ENCODE peak calls at places on chromosomes 1 and 21, in eight cellular contexts. One of them, this sample, is unnamed.

GRCh38 chr1:35691080-35691479 is 27.6 kb downstream of the C1orf216 start:
- DNase-seq in uterus: no peak
- DNase-seq in GDM1: no peak
- DNase-seq in A673: peak
- DNase-seq in mesendoderm: no peak
- DNase-seq in DMS 273 treated with DMSO at 0.1 percent for 48 hours: no peak
- DNase-seq in left cardiac atrium: no peak
- DNase-seq in epithelial cell of esophagus: no peak
- DNase-seq in this sample: peak

GRCh38 chr1:75708910-75709309 is 15.6 kb upstream of the ACADM start:
- DNase-seq in epithelial cell of esophagus: no peak
- DNase-seq in A673: no peak
- DNase-seq in GDM1: no peak
- DNase-seq in uterus: no peak
- DNase-seq in left cardiac atrium: no peak
- DNase-seq in DMS 273 treated with DMSO at 0.1 percent for 48 hours: no peak
- DNase-seq in mesendoderm: no peak
- DNase-seq in this sample: no peak

GRCh38 chr1:54229281-54229891 is 29.4 kb downstream of the MRPL37 start:
- DNase-seq in epithelial cell of esophagus: peak
- DNase-seq in mesendoderm: peak
- DNase-seq in DMS 273 treated with DMSO at 0.1 percent for 48 hours: no peak
- DNase-seq in left cardiac atrium: no peak
- DNase-seq in GDM1: peak
- DNase-seq in A673: no peak
- DNase-seq in uterus: peak
- DNase-seq in this sample: no peak

GRCh38 chr1:203643213-203644045 is 16.8 kb downstream of the ATP2B4 start:
- DNase-seq in mesendoderm: no peak
- DNase-seq in left cardiac atrium: no peak
- DNase-seq in uterus: no peak
- DNase-seq in A673: no peak
- DNase-seq in epithelial cell of esophagus: peak
- DNase-seq in GDM1: no peak
- DNase-seq in DMS 273 treated with DMSO at 0.1 percent for 48 hours: no peak
- DNase-seq in this sample: no peak

GRCh38 chr1:39205102-39205780 is 746 bp downstream of the MACF1 start:
- DNase-seq in mesendoderm: peak
- DNase-seq in A673: no peak
- DNase-seq in uterus: peak
- DNase-seq in left cardiac atrium: peak
- DNase-seq in DMS 273 treated with DMSO at 0.1 percent for 48 hours: no peak
- DNase-seq in epithelial cell of esophagus: peak
- DNase-seq in GDM1: peak
- DNase-seq in this sample: no peak

GRCh38 chr1:150386546-150387080 is 22.7 kb downstream of the RPRD2 start:
- DNase-seq in GDM1: no peak
- DNase-seq in epithelial cell of esophagus: no peak
- DNase-seq in uterus: no peak
- DNase-seq in mesendoderm: no peak
- DNase-seq in DMS 273 treated with DMSO at 0.1 percent for 48 hours: no peak
- DNase-seq in left cardiac atrium: no peak
- DNase-seq in A673: no peak
- DNase-seq in this sample: no peak

GRCh38 chr1:9449106-9449627 is 90.1 kb upstream of the SLC25A33 start:
- DNase-seq in GDM1: no peak
- DNase-seq in uterus: peak
- DNase-seq in A673: peak
- DNase-seq in left cardiac atrium: no peak
- DNase-seq in epithelial cell of esophagus: no peak
- DNase-seq in mesendoderm: peak
- DNase-seq in DMS 273 treated with DMSO at 0.1 percent for 48 hours: peak
- DNase-seq in this sample: no peak

GRCh38 chr1:109805486-109806180 is 41.9 kb upstream of the EPS8L3 start:
- DNase-seq in DMS 273 treated with DMSO at 0.1 percent for 48 hours: no peak
- DNase-seq in mesendoderm: peak
- DNase-seq in A673: no peak
- DNase-seq in left cardiac atrium: no peak
- DNase-seq in uterus: peak
- DNase-seq in GDM1: no peak
- DNase-seq in epithelial cell of esophagus: no peak
- DNase-seq in this sample: no peak

GRCh38 chr1:79188371-79188770 is 181.8 kb upstream of the ADGRL4 start:
- DNase-seq in mesendoderm: no peak
- DNase-seq in GDM1: no peak
- DNase-seq in A673: peak
- DNase-seq in uterus: no peak
- DNase-seq in epithelial cell of esophagus: peak
- DNase-seq in left cardiac atrium: no peak
- DNase-seq in DMS 273 treated with DMSO at 0.1 percent for 48 hours: no peak
- DNase-seq in this sample: no peak

GRCh38 chr1:234957330-234958065 is 171.1 kb downstream of the TOMM20 start:
- DNase-seq in left cardiac atrium: no peak
- DNase-seq in uterus: peak
- DNase-seq in mesendoderm: peak
- DNase-seq in epithelial cell of esophagus: peak
- DNase-seq in GDM1: no peak
- DNase-seq in A673: no peak
- DNase-seq in DMS 273 treated with DMSO at 0.1 percent for 48 hours: no peak
- DNase-seq in this sample: peak

GRCh38 chr21:28342229-28342810 is 650.4 kb downstream of the LTN1 start:
- DNase-seq in A673: no peak
- DNase-seq in mesendoderm: no peak
- DNase-seq in uterus: no peak
- DNase-seq in GDM1: no peak
- DNase-seq in left cardiac atrium: no peak
- DNase-seq in DMS 273 treated with DMSO at 0.1 percent for 48 hours: no peak
- DNase-seq in epithelial cell of esophagus: no peak
- DNase-seq in this sample: no peak

GRCh38 chr1:241229216-241229615 is 127.8 kb downstream of the RGS7 start:
- DNase-seq in mesendoderm: no peak
- DNase-seq in DMS 273 treated with DMSO at 0.1 percent for 48 hours: no peak
- DNase-seq in left cardiac atrium: no peak
- DNase-seq in A673: no peak
- DNase-seq in uterus: no peak
- DNase-seq in epithelial cell of esophagus: no peak
- DNase-seq in GDM1: no peak
- DNase-seq in this sample: no peak

GRCh38 chr1:208977861-208978260 is 605.7 kb upstream of the CAMK1G start:
- DNase-seq in GDM1: no peak
- DNase-seq in epithelial cell of esophagus: peak
- DNase-seq in left cardiac atrium: no peak
- DNase-seq in DMS 273 treated with DMSO at 0.1 percent for 48 hours: no peak
- DNase-seq in mesendoderm: no peak
- DNase-seq in uterus: no peak
- DNase-seq in A673: no peak
- DNase-seq in this sample: no peak

GRCh38 chr21:46183910-46184624 is at the start of gene SPATC1L:
- DNase-seq in mesendoderm: peak
- DNase-seq in uterus: peak
- DNase-seq in GDM1: peak
- DNase-seq in A673: peak
- DNase-seq in DMS 273 treated with DMSO at 0.1 percent for 48 hours: peak
- DNase-seq in left cardiac atrium: peak
- DNase-seq in epithelial cell of esophagus: peak
- DNase-seq in this sample: peak

GRCh38 chr1:117616967-117617366 is 11.1 kb downstream of the TENT5C start:
- DNase-seq in DMS 273 treated with DMSO at 0.1 percent for 48 hours: no peak
- DNase-seq in A673: no peak
- DNase-seq in mesendoderm: no peak
- DNase-seq in left cardiac atrium: no peak
- DNase-seq in uterus: no peak
- DNase-seq in epithelial cell of esophagus: no peak
- DNase-seq in GDM1: no peak
- DNase-seq in this sample: no peak

GRCh38 chr1:32659581-32659980 is 8.6 kb downstream of the RBBP4 start:
- DNase-seq in epithelial cell of esophagus: no peak
- DNase-seq in mesendoderm: no peak
- DNase-seq in A673: no peak
- DNase-seq in left cardiac atrium: no peak
- DNase-seq in DMS 273 treated with DMSO at 0.1 percent for 48 hours: no peak
- DNase-seq in GDM1: no peak
- DNase-seq in uterus: no peak
- DNase-seq in this sample: no peak

GRCh38 chr1:199096601-199097000 is 457.8 kb downstream of the PTPRC start:
- DNase-seq in mesendoderm: no peak
- DNase-seq in GDM1: no peak
- DNase-seq in DMS 273 treated with DMSO at 0.1 percent for 48 hours: no peak
- DNase-seq in uterus: no peak
- DNase-seq in epithelial cell of esophagus: peak
- DNase-seq in left cardiac atrium: no peak
- DNase-seq in A673: no peak
- DNase-seq in this sample: no peak

GRCh38 chr1:89945852-89946476 is 48.9 kb upstream of the ZNF326 start:
- DNase-seq in DMS 273 treated with DMSO at 0.1 percent for 48 hours: no peak
- DNase-seq in mesendoderm: no peak
- DNase-seq in left cardiac atrium: no peak
- DNase-seq in epithelial cell of esophagus: peak
- DNase-seq in A673: no peak
- DNase-seq in uterus: no peak
- DNase-seq in GDM1: no peak
- DNase-seq in this sample: no peak

GRCh38 chr21:26933448-26933847 is 33.4 kb downstream of the ADAMTS5 start:
- DNase-seq in left cardiac atrium: no peak
- DNase-seq in uterus: no peak
- DNase-seq in A673: no peak
- DNase-seq in epithelial cell of esophagus: no peak
- DNase-seq in mesendoderm: no peak
- DNase-seq in GDM1: no peak
- DNase-seq in DMS 273 treated with DMSO at 0.1 percent for 48 hours: no peak
- DNase-seq in this sample: no peak

GRCh38 chr1:220391426-220391825 is 119.2 kb upstream of the RAB3GAP2 start:
- DNase-seq in DMS 273 treated with DMSO at 0.1 percent for 48 hours: no peak
- DNase-seq in left cardiac atrium: no peak
- DNase-seq in mesendoderm: no peak
- DNase-seq in epithelial cell of esophagus: peak
- DNase-seq in uterus: no peak
- DNase-seq in A673: no peak
- DNase-seq in GDM1: no peak
- DNase-seq in this sample: peak

GRCh38 chr21:29091032-29091431 is 17.6 kb upstream of the CCT8 start:
- DNase-seq in mesendoderm: no peak
- DNase-seq in left cardiac atrium: no peak
- DNase-seq in DMS 273 treated with DMSO at 0.1 percent for 48 hours: no peak
- DNase-seq in GDM1: no peak
- DNase-seq in uterus: no peak
- DNase-seq in A673: no peak
- DNase-seq in epithelial cell of esophagus: peak
- DNase-seq in this sample: no peak

GRCh38 chr1:87279201-87279860 is 49.3 kb upstream of the LMO4 start:
- DNase-seq in left cardiac atrium: peak
- DNase-seq in DMS 273 treated with DMSO at 0.1 percent for 48 hours: no peak
- DNase-seq in A673: peak
- DNase-seq in GDM1: no peak
- DNase-seq in mesendoderm: no peak
- DNase-seq in epithelial cell of esophagus: no peak
- DNase-seq in uterus: no peak
- DNase-seq in this sample: no peak

GRCh38 chr1:54266195-54266594 is 66.2 kb downstream of the MRPL37 start:
- DNase-seq in left cardiac atrium: no peak
- DNase-seq in A673: no peak
- DNase-seq in GDM1: no peak
- DNase-seq in DMS 273 treated with DMSO at 0.1 percent for 48 hours: no peak
- DNase-seq in mesendoderm: no peak
- DNase-seq in uterus: no peak
- DNase-seq in epithelial cell of esophagus: no peak
- DNase-seq in this sample: no peak

GRCh38 chr1:68051475-68051874 is 1.0 kb upstream of the DIRAS3 start:
- DNase-seq in GDM1: no peak
- DNase-seq in uterus: peak
- DNase-seq in left cardiac atrium: peak
- DNase-seq in epithelial cell of esophagus: peak
- DNase-seq in mesendoderm: peak
- DNase-seq in DMS 273 treated with DMSO at 0.1 percent for 48 hours: peak
- DNase-seq in A673: no peak
- DNase-seq in this sample: peak

GRCh38 chr1:205588691-205589445 is 42.9 kb downstream of the ELK4 start:
- DNase-seq in GDM1: peak
- DNase-seq in A673: peak
- DNase-seq in mesendoderm: peak
- DNase-seq in left cardiac atrium: no peak
- DNase-seq in DMS 273 treated with DMSO at 0.1 percent for 48 hours: peak
- DNase-seq in uterus: peak
- DNase-seq in epithelial cell of esophagus: peak
- DNase-seq in this sample: peak

GRCh38 chr1:175478203-175478602 is 265.2 kb downstream of the TNR start:
- DNase-seq in A673: no peak
- DNase-seq in GDM1: no peak
- DNase-seq in uterus: no peak
- DNase-seq in left cardiac atrium: no peak
- DNase-seq in DMS 273 treated with DMSO at 0.1 percent for 48 hours: no peak
- DNase-seq in mesendoderm: no peak
- DNase-seq in epithelial cell of esophagus: no peak
- DNase-seq in this sample: no peak

GRCh38 chr1:113286156-113286555 is 104.2 kb upstream of the MAGI3 start:
- DNase-seq in mesendoderm: no peak
- DNase-seq in GDM1: no peak
- DNase-seq in DMS 273 treated with DMSO at 0.1 percent for 48 hours: no peak
- DNase-seq in uterus: no peak
- DNase-seq in epithelial cell of esophagus: no peak
- DNase-seq in A673: no peak
- DNase-seq in left cardiac atrium: no peak
- DNase-seq in this sample: no peak

GRCh38 chr1:1150100-1150499 is 23.6 kb upstream of the TTLL10 start:
- DNase-seq in GDM1: no peak
- DNase-seq in uterus: no peak
- DNase-seq in left cardiac atrium: no peak
- DNase-seq in epithelial cell of esophagus: peak
- DNase-seq in A673: no peak
- DNase-seq in DMS 273 treated with DMSO at 0.1 percent for 48 hours: no peak
- DNase-seq in mesendoderm: no peak
- DNase-seq in this sample: no peak

GRCh38 chr1:242205622-242206489 is 207.0 kb upstream of the MAP1LC3C start:
- DNase-seq in left cardiac atrium: no peak
- DNase-seq in A673: peak
- DNase-seq in DMS 273 treated with DMSO at 0.1 percent for 48 hours: no peak
- DNase-seq in uterus: no peak
- DNase-seq in GDM1: no peak
- DNase-seq in mesendoderm: no peak
- DNase-seq in epithelial cell of esophagus: peak
- DNase-seq in this sample: no peak

GRCh38 chr1:207959995-207960745 is 49.2 kb upstream of the CD34 start:
- DNase-seq in mesendoderm: no peak
- DNase-seq in A673: no peak
- DNase-seq in DMS 273 treated with DMSO at 0.1 percent for 48 hours: no peak
- DNase-seq in uterus: no peak
- DNase-seq in GDM1: no peak
- DNase-seq in epithelial cell of esophagus: no peak
- DNase-seq in left cardiac atrium: no peak
- DNase-seq in this sample: no peak

GRCh38 chr1:38135621-38136414 is 89.2 kb upstream of the POU3F1 start:
- DNase-seq in uterus: no peak
- DNase-seq in epithelial cell of esophagus: no peak
- DNase-seq in mesendoderm: no peak
- DNase-seq in left cardiac atrium: no peak
- DNase-seq in A673: no peak
- DNase-seq in DMS 273 treated with DMSO at 0.1 percent for 48 hours: no peak
- DNase-seq in GDM1: no peak
- DNase-seq in this sample: no peak

GRCh38 chr1:206821493-206821892 is 43.9 kb upstream of the IL20 start:
- DNase-seq in epithelial cell of esophagus: no peak
- DNase-seq in DMS 273 treated with DMSO at 0.1 percent for 48 hours: no peak
- DNase-seq in mesendoderm: no peak
- DNase-seq in uterus: no peak
- DNase-seq in A673: no peak
- DNase-seq in GDM1: no peak
- DNase-seq in left cardiac atrium: no peak
- DNase-seq in this sample: no peak

GRCh38 chr1:30637183-30637969 is 86.0 kb downstream of the MATN1 start:
- DNase-seq in left cardiac atrium: no peak
- DNase-seq in A673: no peak
- DNase-seq in DMS 273 treated with DMSO at 0.1 percent for 48 hours: no peak
- DNase-seq in uterus: peak
- DNase-seq in GDM1: no peak
- DNase-seq in mesendoderm: no peak
- DNase-seq in epithelial cell of esophagus: no peak
- DNase-seq in this sample: no peak

GRCh38 chr21:31505975-31506374 is 153.5 kb upstream of the SOD1 start:
- DNase-seq in left cardiac atrium: no peak
- DNase-seq in GDM1: no peak
- DNase-seq in mesendoderm: no peak
- DNase-seq in epithelial cell of esophagus: no peak
- DNase-seq in uterus: no peak
- DNase-seq in DMS 273 treated with DMSO at 0.1 percent for 48 hours: no peak
- DNase-seq in A673: peak
- DNase-seq in this sample: peak